ENCODE peak calls at places on chromosomes 11 and 22, in nine cellular contexts. E is psoas muscle, K is AG09319, T is esophagus squamous epithelium, C is left cardiac atrium, N is HFFc6, G is NCI-H510A, B is memory B cell, P is HuH-7. U is an unnamed sample.

GRCh38 chr11:62132689-62133293 is 9.0 kb downstream of the INCENP start:
- DNase-seq in E (no peak), K (no peak), T (no peak), C (no peak), N (no peak), G (no peak), B (no peak), P (no peak), U (no peak)

GRCh38 chr11:72431846-72432245 is 2.5 kb downstream of the CLPB start:
- DNase-seq in E (no peak), K (no peak), T (no peak), C (no peak), N (no peak), G (no peak), B (no peak), P (no peak), U (no peak)

GRCh38 chr11:84722583-84723108 is 904.5 kb downstream of the DLG2 start:
- DNase-seq in E (no peak), K (no peak), T (no peak), C (no peak), N (no peak), G (no peak), B (no peak), P (no peak), U (no peak)

GRCh38 chr11:103584021-103584420 is 452.4 kb upstream of the DDI1 start:
- DNase-seq in E (no peak), K (no peak), T (no peak), C (no peak), N (no peak), G (no peak), B (no peak), P (no peak), U (no peak)

GRCh38 chr11:101745756-101746155 is 161.9 kb upstream of the TRPC6 start:
- DNase-seq in E (no peak), K (no peak), T (no peak), C (no peak), N (no peak), G (no peak), B (no peak), P (no peak), U (no peak)

GRCh38 chr11:125869526-125869925 is 17.9 kb upstream of the HYLS1 start:
- DNase-seq in E (no peak), K (no peak), T (no peak), C (no peak), N (no peak), G (no peak), B (no peak), P (no peak), U (no peak)

GRCh38 chr11:62961017-62961416 is 23.8 kb downstream of the SLC22A6 start:
- DNase-seq in E (no peak), K (no peak), T (no peak), C (no peak), N (no peak), G (no peak), B (no peak), P (no peak), U (no peak)

GRCh38 chr11:19511413-19512183 is 201.0 kb upstream of the NAV2 start:
- DNase-seq in E (peak), K (peak), T (no peak), C (peak), N (no peak), G (peak), B (no peak), P (no peak), U (no peak)

GRCh38 chr22:28582806-28583205 is 96.8 kb downstream of the TTC28 start:
- DNase-seq in E (no peak), K (peak), T (no peak), C (no peak), N (peak), G (no peak), B (no peak), P (no peak), U (no peak)

GRCh38 chr22:45972091-45972867 is 4.7 kb downstream of the WNT7B start:
- DNase-seq in E (no peak), K (no peak), T (no peak), C (no peak), N (no peak), G (no peak), B (no peak), P (no peak), U (no peak)

GRCh38 chr11:119116235-119116594 is 5.2 kb upstream of the HINFP start:
- DNase-seq in E (no peak), K (no peak), T (no peak), C (no peak), N (no peak), G (no peak), B (no peak), P (no peak), U (no peak)

GRCh38 chr11:64284962-64285884 is at the start of gene GPR137:
- DNase-seq in E (peak), K (no peak), T (peak), C (peak), N (peak), G (peak), B (peak), P (peak), U (peak)

GRCh38 chr22:24421428-24421931 is 5.9 kb upstream of the ADORA2A start:
- DNase-seq in E (peak), K (no peak), T (no peak), C (no peak), N (no peak), G (no peak), B (peak), P (peak), U (peak)

U was measured in HepG2.